ENCODE peak calls at places on chromosomes 13 and 19, in four cellular contexts. W, S, T and V are unnamed samples.

GRCh38 chr13:74063533-74064100 is 70.6 kb downstream of the KLF12 start:
- DNase-seq in T (no peak), S (no peak), W (no peak), V (no peak)

GRCh38 chr19:43638214-43638990 is 1.2 kb downstream of the CADM4 start:
- DNase-seq in T (no peak), W (no peak), S (no peak), V (no peak)

GRCh38 chr19:18537431-18537830 is 5.9 kb downstream of the FKBP8 start:
- DNase-seq in W (no peak), S (no peak), T (no peak), V (no peak)

GRCh38 chr13:80923907-80924306 is 583.0 kb upstream of the SPRY2 start:
- DNase-seq in T (no peak), S (no peak), W (peak), V (peak)

GRCh38 chr19:49129238-49129583 is 9.9 kb downstream of the PPFIA3 start:
- DNase-seq in W (no peak), T (peak), S (no peak), V (no peak)

GRCh38 chr19:46926201-46927071 is 65.6 kb downstream of the ARHGAP35 start:
- DNase-seq in S (no peak), T (peak), W (peak), V (no peak)

GRCh38 chr13:112202266-112202665 is 135.3 kb downstream of the SOX1 start:
- DNase-seq in W (no peak), S (no peak), T (no peak), V (no peak)

GRCh38 chr19:1860133-1860775 is 3.1 kb downstream of the KLF16 start:
- DNase-seq in S (peak), T (peak), W (peak), V (peak)

GRCh38 chr19:18798384-18799352 is 7.6 kb upstream of the COMP start:
- DNase-seq in T (peak), W (no peak), S (no peak), V (no peak)

GRCh38 chr19:17749912-17750317 is 1.4 kb upstream of the FCHO1 start:
- DNase-seq in S (no peak), W (peak), T (no peak), V (no peak)

GRCh38 chr19:6238256-6238642 is 41.5 kb downstream of the MLLT1 start:
- DNase-seq in T (no peak), W (peak), S (no peak), V (no peak)

GRCh38 chr13:37868691-37869505 is 674 bp downstream of the TRPC4 start:
- DNase-seq in S (no peak), T (no peak), W (peak), V (no peak)

GRCh38 chr13:105991622-105992254 is 543.7 kb downstream of the EFNB2 start:
- DNase-seq in S (no peak), T (peak), W (peak), V (peak)

GRCh38 chr13:72062566-72062965 is 195.6 kb upstream of the DACH1 start:
- DNase-seq in S (no peak), W (no peak), T (no peak), V (peak)

GRCh38 chr13:104357672-104358314 is 1291.6 kb upstream of the SLC10A2 start:
- DNase-seq in S (no peak), T (no peak), W (no peak), V (no peak)

GRCh38 chr13:31352467-31352866 is 152.7 kb downstream of the B3GLCT start:
- DNase-seq in T (no peak), W (no peak), S (no peak), V (no peak)

GRCh38 chr13:33617055-33617454 is 200.9 kb upstream of the RFC3 start:
- DNase-seq in S (no peak), T (no peak), W (no peak), V (peak)

GRCh38 chr19:37905936-37906867 is at the start of gene WDR87:
- DNase-seq in S (peak), T (peak), W (peak), V (peak)

GRCh38 chr13:113810640-113811039 is 51.6 kb downstream of the TMEM255B start:
- DNase-seq in S (no peak), T (no peak), W (no peak), V (no peak)

GRCh38 chr13:74024856-74025255 is 109.3 kb downstream of the KLF12 start:
- DNase-seq in S (no peak), T (no peak), W (no peak), V (no peak)

GRCh38 chr19:20397292-20397691 is 168.3 kb downstream of the ZNF737 start:
- DNase-seq in S (no peak), W (no peak), T (no peak), V (no peak)

GRCh38 chr13:67829641-67830040 is 599.5 kb upstream of the PCDH9 start:
- DNase-seq in T (no peak), W (no peak), S (no peak), V (no peak)

GRCh38 chr13:94967183-94968039 is 255.1 kb upstream of the SOX21 start:
- DNase-seq in S (no peak), T (no peak), W (peak), V (no peak)

GRCh38 chr13:73065665-73066350 is 7.0 kb downstream of the KLF5 start:
- DNase-seq in T (no peak), S (peak), W (no peak), V (peak)

GRCh38 chr13:109779074-109779473 is 7.3 kb downstream of the IRS2 start:
- DNase-seq in T (no peak), W (no peak), S (no peak), V (no peak)

GRCh38 chr13:29902632-29903305 is 52.4 kb upstream of the UBL3 start:
- DNase-seq in T (no peak), W (no peak), S (no peak), V (no peak)

GRCh38 chr19:752652-753517 is 2.0 kb downstream of the MISP start:
- DNase-seq in S (no peak), T (peak), W (peak), V (peak)

DNA sequence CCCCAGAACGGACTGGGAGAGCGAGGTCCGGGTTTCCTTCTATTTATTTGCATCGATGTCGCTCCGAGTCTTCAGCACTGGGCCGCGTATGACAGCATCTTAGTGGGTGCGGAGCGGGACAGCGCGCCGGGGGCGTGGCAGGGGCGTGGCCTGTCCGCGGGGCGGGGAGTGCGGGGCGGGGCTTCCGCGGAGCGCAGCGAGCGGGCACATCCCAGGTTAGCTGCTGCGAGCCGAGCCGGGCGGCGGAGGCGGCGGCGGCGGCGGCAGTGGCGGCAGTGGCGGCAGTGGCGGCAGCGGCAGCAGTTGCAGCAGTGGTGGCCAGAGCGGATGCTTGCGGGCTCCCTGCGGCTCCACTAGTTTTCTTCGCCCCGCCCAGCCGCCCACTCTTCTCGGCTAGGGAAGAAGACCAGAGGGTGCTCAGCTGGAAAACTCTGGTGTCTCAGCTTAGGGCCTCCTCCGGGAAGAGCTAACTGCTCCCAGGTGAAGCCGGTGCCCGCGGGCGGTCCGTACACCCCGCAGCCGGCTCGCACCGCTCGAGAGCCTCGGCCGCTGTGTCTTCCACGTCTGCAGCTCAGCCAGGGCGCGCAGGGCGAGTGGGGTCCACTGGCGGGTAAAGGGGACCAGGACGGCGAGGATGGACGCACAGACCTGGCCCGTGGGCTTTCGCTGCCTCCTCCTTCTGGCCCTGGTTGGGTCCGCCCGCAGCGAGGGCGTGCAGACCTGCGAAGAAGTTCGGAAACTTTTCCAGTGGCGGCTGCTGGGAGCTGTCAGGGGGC is at the start of gene GPC5:
- DNase-seq in S (peak), T (peak), W (peak), V (peak)
- TF ChIP-seq CTCF in S (no peak), T (no peak), W (no peak), V (no peak)

GRCh38 chr19:12913011-12913561 is 6.0 kb downstream of the SYCE2 start:
- DNase-seq in S (peak), W (peak), T (no peak), V (no peak)
- H3K4me3 ChIP-seq in S (peak), W (peak), T (no peak), V (no peak)

DNA sequence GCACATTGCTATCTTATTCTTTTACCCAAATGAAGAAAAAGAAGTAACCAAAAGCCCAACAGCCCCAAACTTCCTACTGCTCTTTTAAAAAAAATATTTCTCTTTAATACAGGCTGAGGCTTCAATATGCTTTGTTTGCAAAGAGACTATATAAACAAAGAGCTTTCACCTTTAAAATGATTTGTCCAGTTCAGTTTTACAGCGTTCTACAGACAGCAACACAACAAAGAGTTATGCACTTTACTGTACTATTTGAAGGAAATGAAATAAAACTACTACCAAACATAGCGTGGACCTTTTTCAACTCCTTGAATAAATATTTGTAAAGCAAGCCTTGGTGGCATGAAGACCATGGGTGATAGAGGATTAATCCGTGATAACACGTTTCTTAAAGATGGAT is 151.2 kb downstream of the FGF9 start:
- DNase-seq in W (no peak), S (no peak), T (no peak), V (no peak)
- TF ChIP-seq CTCF in W (no peak), S (no peak), T (no peak), V (no peak)

DNA sequence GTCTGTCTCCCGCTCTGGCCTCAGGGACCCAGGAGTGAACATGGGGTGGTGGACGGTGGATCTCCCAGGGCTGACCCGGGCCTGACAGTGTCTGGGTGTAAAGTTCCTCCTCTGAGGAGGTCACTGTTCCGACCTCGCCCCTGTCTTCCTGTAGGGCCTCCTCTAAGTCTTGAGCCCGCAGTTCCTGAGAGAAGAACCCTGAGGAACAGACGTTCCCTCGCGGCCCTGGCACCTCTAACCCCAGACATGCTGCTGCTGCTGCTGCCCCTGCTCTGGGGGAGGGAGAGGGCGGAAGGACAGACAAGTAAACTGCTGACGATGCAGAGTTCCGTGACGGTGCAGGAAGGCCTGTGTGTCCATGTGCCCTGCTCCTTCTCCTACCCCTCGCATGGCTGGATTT is at the start of gene SIGLEC9:
- DNase-seq in S (no peak), T (no peak), W (peak), V (no peak)
- H3K4me3 ChIP-seq in S (no peak), T (no peak), W (no peak), V (no peak)

DNA sequence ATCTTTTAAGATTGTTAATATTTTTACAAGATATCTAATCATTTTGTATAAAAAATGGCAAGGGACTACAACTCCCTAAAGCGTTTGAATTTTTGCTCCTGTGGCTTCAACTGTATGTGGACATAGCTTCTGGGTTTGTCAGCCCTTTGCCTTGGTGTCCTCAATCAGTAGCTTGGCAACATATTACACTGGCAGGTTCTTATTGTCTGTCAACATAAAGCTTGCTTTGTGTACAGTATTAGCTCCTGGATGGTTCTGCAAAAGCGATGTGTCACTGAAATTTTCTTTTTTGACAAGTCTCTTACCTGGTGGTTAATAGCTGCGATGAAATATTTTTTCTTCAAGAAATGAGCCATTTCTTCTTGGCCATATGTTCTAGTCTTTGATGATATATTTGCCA is 190.0 kb downstream of the HS6ST3 start:
- DNase-seq in W (no peak), S (no peak), T (no peak), V (no peak)
- TF ChIP-seq CTCF in W (no peak), S (no peak), T (no peak), V (no peak)

GRCh38 chr13:103350147-103350546 is 283.9 kb upstream of the SLC10A2 start:
- DNase-seq in T (no peak), W (no peak), S (no peak), V (no peak)

GRCh38 chr13:103349664-103350063 is 283.4 kb upstream of the SLC10A2 start:
- DNase-seq in W (no peak), T (no peak), S (no peak), V (no peak)

GRCh38 chr13:103356226-103356864 is 290.1 kb upstream of the SLC10A2 start:
- DNase-seq in T (no peak), S (no peak), W (no peak), V (no peak)

GRCh38 chr13:103354189-103354588 is 288.0 kb upstream of the SLC10A2 start:
- DNase-seq in W (no peak), T (no peak), S (no peak), V (no peak)

DNA sequence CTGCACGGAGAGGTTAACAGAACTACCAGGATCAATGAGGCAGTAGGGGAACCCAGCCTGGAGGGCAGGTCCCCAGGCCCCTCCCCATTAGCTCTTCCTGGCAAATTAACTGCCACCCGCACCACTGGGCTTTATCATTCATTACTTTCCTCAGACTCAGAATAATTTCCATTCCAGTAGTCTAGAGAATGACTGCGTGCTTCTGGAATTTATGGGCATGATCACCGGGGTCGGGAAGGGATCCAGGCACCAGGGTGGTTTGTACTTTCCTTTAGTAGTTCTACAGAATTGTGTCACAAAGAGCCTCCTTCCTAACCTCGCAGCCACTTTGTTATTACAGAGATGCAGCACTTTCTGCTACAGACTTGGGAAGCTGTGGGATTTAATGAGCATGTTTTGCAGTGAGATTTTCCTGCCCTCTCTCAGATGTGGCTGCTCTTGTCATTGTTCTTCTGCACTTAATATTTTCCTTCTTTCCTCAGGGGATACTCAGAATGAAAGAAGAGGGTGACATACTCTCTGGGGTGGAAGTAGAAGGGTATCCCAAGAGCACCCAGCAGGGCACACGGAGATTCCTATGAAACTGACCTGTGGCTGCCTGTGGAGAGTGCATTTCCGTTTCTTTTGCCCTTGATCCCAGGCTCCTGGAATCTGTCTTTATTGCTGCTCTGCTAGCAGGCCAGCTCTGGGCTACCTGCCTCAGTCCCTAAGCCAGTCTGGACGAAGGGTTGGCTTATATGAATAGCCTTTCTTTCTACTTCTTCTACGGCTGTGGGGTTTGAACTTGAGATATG is 285.0 kb upstream of the SLC10A2 start:
- DNase-seq in T (peak), S (no peak), W (peak), V (no peak)
- H3K4me3 ChIP-seq in T (no peak), S (no peak), W (no peak), V (no peak)

DNA sequence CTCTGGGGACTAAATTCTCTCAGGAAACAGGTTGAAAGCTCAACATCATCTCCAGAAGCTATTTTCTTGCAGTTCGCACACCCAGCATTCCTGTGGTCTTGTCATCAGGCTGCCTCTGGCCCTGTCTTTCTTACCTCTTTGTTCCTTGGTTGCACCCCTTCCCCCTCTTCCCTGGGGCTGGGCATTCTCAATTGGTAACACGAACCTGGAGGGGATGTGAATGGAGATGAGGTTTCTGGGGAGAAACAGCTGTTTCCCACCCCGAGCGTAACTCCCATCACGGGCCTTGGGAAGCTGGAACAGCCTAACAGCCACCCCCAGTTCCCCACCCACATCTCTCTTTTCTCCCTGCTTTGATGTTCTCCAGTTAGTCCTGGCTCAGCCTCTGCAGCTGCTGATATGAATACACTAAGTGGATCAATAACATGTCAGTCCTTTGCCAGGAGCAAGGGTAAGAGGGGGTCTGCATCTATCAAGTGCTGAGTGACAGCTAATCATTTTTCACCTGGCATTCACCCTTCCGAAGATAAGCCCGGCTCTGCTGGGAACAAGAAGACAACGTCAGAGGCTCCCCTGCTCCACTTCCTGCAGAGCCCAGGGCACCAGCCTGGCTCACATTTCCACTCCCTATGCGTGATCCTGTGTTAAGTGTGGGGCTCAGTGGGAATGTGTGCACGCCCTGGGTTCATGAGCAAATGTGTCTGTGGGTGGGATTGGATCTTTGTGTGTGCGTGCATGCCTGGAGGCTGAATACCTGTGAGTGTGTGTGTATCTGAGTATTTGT is 74.0 kb upstream of the KCTD15 start:
- DNase-seq in S (no peak), T (no peak), W (no peak), V (no peak)
- TF ChIP-seq CTCF in S (no peak), T (no peak), W (no peak), V (no peak)